ENCODE peak calls at places on chromosomes 13 and 19, in six cellular contexts. I is memory B cell, L is ELF-1, R is RCC 7860, A is H4, F is Kasumi-1. T is an unnamed sample.

GRCh38 chr19:56839665-56840451 is 668 bp downstream of the PEG3 start:
- DNase-seq in I (no peak), L (no peak), R (no peak), A (peak; percentile 87), F (no peak), T (peak; percentile 75)

GRCh38 chr13:82116422-82116989 is 1765.8 kb downstream of the SLITRK1 start:
- DNase-seq in I (no peak), L (no peak), R (no peak), A (no peak), F (no peak), T (no peak)

GRCh38 chr13:98171806-98172569 is 5.1 kb downstream of the RNF113B start:
- DNase-seq in I (no peak), L (peak; percentile 61), R (peak; percentile 63), A (no peak), F (no peak), T (no peak)

GRCh38 chr19:44748426-44749254 is at the start of gene BCL3:
- DNase-seq in I (peak; percentile 74), L (no peak), R (peak; percentile 40), A (peak; percentile 63), F (no peak), T (no peak)

GRCh38 chr13:67643656-67644055 is 413.5 kb upstream of the PCDH9 start:
- DNase-seq in I (no peak), L (peak; percentile 17), R (no peak), A (no peak), F (peak; percentile 1), T (no peak)

GRCh38 chr13:27997904-27998522 is 9.5 kb upstream of the URAD start:
- DNase-seq in I (no peak), L (peak; percentile 85), R (no peak), A (peak; percentile 38), F (peak; percentile 49), T (no peak)

GRCh38 chr13:27971236-27971645 is 2.1 kb upstream of the CDX2 start:
- DNase-seq in I (no peak), L (peak; percentile 97), R (no peak), A (no peak), F (no peak), T (no peak)

GRCh38 chr13:59684105-59684504 is 479.6 kb downstream of the DIAPH3 start:
- DNase-seq in I (no peak), L (no peak), R (no peak), A (no peak), F (no peak), T (no peak)

GRCh38 chr13:47211106-47211505 is 314.3 kb upstream of the HTR2A start:
- DNase-seq in I (no peak), L (peak; percentile 48), R (no peak), A (peak; percentile 6), F (no peak), T (no peak)

GRCh38 chr13:43792456-43792855 is 5.7 kb upstream of the ENOX1 start:
- DNase-seq in I (no peak), L (no peak), R (no peak), A (no peak), F (no peak), T (no peak)

GRCh38 chr13:38008636-38009035 is 139.1 kb upstream of the TRPC4 start:
- DNase-seq in I (no peak), L (no peak), R (no peak), A (peak; percentile 8), F (no peak), T (no peak)

GRCh38 chr19:13850910-13851753 is 25.8 kb upstream of the NANOS3 start:
- DNase-seq in I (no peak), L (peak; percentile 69), R (peak; percentile 96), A (peak; percentile 95), F (no peak), T (no peak)

GRCh38 chr13:77002590-77003190 is 10.8 kb downstream of the CLN5 start:
- DNase-seq in I (no peak), L (no peak), R (peak; percentile 18), A (peak; percentile 12), F (peak; percentile 56), T (no peak)

GRCh38 chr13:108342369-108343289 is 73.1 kb downstream of the TNFSF13B start:
- DNase-seq in I (no peak), L (no peak), R (peak; percentile 4), A (no peak), F (peak; percentile 78), T (no peak)

GRCh38 chr13:42977219-42977659 is 14.8 kb downstream of the EPSTI1 start:
- DNase-seq in I (no peak), L (no peak), R (no peak), A (no peak), F (no peak), T (no peak)

GRCh38 chr13:51475727-51476521 is 23.1 kb upstream of the INTS6 start:
- DNase-seq in I (no peak), L (no peak), R (no peak), A (no peak), F (no peak), T (no peak)

GRCh38 chr19:6252066-6252465 is 27.7 kb downstream of the MLLT1 start:
- DNase-seq in I (no peak), L (no peak), R (no peak), A (no peak), F (no peak), T (no peak)

GRCh38 chr13:41568143-41568989 is 111.0 kb downstream of the RGCC start:
- DNase-seq in I (no peak), L (no peak), R (no peak), A (no peak), F (no peak), T (no peak)

GRCh38 chr13:51342706-51343105 is 3.2 kb downstream of the SERPINE3 start:
- DNase-seq in I (no peak), L (no peak), R (no peak), A (no peak), F (no peak), T (no peak)

GRCh38 chr13:76621726-76622125 is 264.5 kb downstream of the KCTD12 start:
- DNase-seq in I (no peak), L (no peak), R (no peak), A (no peak), F (no peak), T (no peak)